ENCODE peak calls at places on chromosome 5, in four cellular contexts. D, R, Y and B are unnamed samples.

GRCh38 chr5:4158750-4159447 is 563.3 kb downstream of the IRX1 start:
- DNase-seq in D (no peak), Y (no peak), R (no peak), B (no peak)

GRCh38 chr5:40446910-40447309 is 232.8 kb upstream of the PTGER4 start:
- DNase-seq in D (no peak), Y (no peak), R (peak), B (no peak)

GRCh38 chr5:120531215-120531614 is 67.1 kb downstream of the PRR16 start:
- DNase-seq in D (no peak), R (no peak), Y (no peak), B (no peak)

GRCh38 chr5:73365301-73365853 is 83.2 kb downstream of the FOXD1 start:
- DNase-seq in D (no peak), Y (no peak), R (peak), B (no peak)

GRCh38 chr5:160534125-160534524 is 112.5 kb downstream of the PTTG1 start:
- DNase-seq in R (no peak), Y (no peak), D (no peak), B (no peak)

GRCh38 chr5:134794136-134794535 is 35.6 kb downstream of the DDX46 start:
- DNase-seq in Y (no peak), D (no peak), R (no peak), B (no peak)

GRCh38 chr5:78927657-78928282 is 57.3 kb downstream of the ARSB start:
- DNase-seq in D (no peak), Y (no peak), R (peak), B (no peak)

GRCh38 chr5:74026310-74026709 is 400.3 kb downstream of the ARHGEF28 start:
- DNase-seq in R (no peak), Y (no peak), D (no peak), B (no peak)

GRCh38 chr5:22504411-22504810 is 348.7 kb downstream of the CDH12 start:
- DNase-seq in R (no peak), Y (no peak), D (no peak), B (no peak)

GRCh38 chr5:33992864-33993263 is 8.4 kb upstream of the SLC45A2 start:
- DNase-seq in D (no peak), Y (no peak), R (no peak), B (no peak)

GRCh38 chr5:141604318-141604717 is 14.5 kb downstream of the DIAPH1 start:
- DNase-seq in D (peak), Y (peak), R (peak), B (no peak)

GRCh38 chr5:26894719-26895263 is 143.6 kb downstream of the CDH9 start:
- DNase-seq in D (no peak), Y (no peak), R (no peak), B (no peak)

GRCh38 chr5:64331597-64332277 is 166.1 kb downstream of the RNF180 start:
- DNase-seq in Y (peak), D (no peak), R (no peak), B (no peak)

GRCh38 chr5:1515921-1516571 is 7.7 kb downstream of the LPCAT1 start:
- DNase-seq in Y (no peak), R (peak), D (peak), B (no peak)

GRCh38 chr5:157608972-157609565 is 33.5 kb upstream of the ADAM19 start:
- DNase-seq in R (no peak), Y (no peak), D (no peak), B (no peak)

GRCh38 chr5:168471785-168472184 is 14.5 kb upstream of the RARS1 start:
- DNase-seq in R (no peak), Y (no peak), D (no peak), B (no peak)

GRCh38 chr5:137718611-137719010 is 17.3 kb downstream of the KLHL3 start:
- DNase-seq in D (no peak), Y (no peak), R (no peak), B (no peak)

GRCh38 chr5:137727623-137728022 is 8.3 kb downstream of the KLHL3 start:
- DNase-seq in D (no peak), R (no peak), Y (no peak), B (no peak)

GRCh38 chr5:137728048-137728447 is 7.8 kb downstream of the KLHL3 start:
- DNase-seq in Y (no peak), R (no peak), D (no peak), B (no peak)

GRCh38 chr5:137724251-137724650 is 11.6 kb downstream of the KLHL3 start:
- DNase-seq in D (no peak), Y (no peak), R (no peak), B (no peak)
- TF ChIP-seq CTCF in D (no peak), Y (no peak), R (no peak), B (no peak)

GRCh38 chr5:118952992-118953651 is 35.2 kb downstream of the DTWD2 start:
- DNase-seq in Y (no peak), R (no peak), D (no peak), B (no peak)

GRCh38 chr5:118960557-118960956 is 27.8 kb downstream of the DTWD2 start:
- DNase-seq in D (no peak), Y (no peak), R (no peak), B (no peak)

GRCh38 chr5:118953652-118954005 is 34.7 kb downstream of the DTWD2 start:
- DNase-seq in D (no peak), Y (no peak), R (no peak), B (no peak)

DNA sequence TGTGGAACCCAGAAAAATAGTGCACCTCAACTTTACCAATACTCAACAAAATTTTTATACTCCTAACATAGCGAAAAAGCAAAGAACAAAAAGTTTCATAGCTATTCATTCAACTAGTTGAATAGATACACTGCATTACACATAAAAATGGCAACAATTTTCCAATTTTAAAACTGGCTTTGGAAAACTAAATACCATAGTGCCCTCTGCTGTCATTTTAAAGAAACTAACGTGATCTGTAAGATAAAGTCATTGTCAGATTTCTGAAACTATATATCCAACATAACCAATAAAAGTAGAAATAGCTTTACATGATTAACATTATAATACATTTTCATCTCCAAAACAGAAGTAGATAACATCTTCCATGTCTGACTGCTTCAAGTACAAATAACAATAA is 31.6 kb downstream of the DTWD2 start:
- DNase-seq in D (no peak), Y (no peak), R (peak), B (no peak)
- TF ChIP-seq CTCF in D (no peak), Y (no peak), R (peak), B (no peak)

DNA sequence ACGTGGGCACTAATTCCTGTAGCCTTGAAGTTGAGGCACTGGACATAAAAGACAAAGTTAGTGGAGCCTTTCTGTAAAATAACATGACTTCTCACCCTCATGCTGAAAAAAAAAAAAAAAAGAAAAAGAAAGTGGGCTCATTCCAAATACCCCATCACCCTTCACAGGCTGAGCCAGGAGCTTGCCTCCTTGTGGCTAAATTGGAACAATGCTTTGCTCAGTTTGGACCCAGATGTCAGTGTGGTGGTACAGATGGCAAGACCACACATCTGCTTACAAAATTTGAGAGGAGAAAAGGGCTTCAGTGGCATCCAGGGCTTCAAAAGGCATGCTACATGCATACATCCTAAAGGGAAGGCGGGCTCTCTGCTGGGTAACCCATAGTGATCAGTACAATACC is 342.8 kb downstream of the EBF1 start:
- DNase-seq in D (no peak), R (no peak), Y (no peak), B (no peak)
- TF ChIP-seq CTCF in D (no peak), R (no peak), Y (no peak), B (no peak)

DNA sequence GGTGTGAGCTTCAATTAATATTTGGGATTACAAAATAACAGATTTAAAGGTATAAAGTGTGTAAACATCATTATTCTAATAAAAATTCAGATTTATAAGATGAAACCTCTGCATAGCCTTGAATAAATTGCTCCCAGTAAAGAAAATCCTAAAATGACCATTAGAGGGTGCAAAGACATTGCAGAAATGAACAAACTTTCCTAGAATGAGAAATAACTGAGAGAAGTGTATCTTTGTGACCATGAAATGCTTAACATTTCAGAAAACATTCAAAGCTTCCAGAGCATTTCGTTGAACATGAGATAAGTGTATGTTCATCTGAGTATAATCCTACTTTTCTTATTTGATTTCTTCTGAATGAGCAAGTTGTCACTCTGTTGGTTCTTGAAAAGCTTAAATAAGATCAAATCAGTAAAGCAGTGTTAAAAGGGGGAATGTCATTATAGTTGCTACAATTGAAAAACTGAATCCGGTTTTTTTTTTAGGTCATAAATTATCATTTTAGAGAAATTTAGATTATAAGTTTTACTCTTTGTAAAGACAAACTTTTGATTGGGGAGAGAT is 24.7 kb upstream of the NUDT12 start:
- DNase-seq in D (no peak), R (peak), Y (no peak), B (peak)
- TF ChIP-seq CTCF in D (no peak), R (peak), Y (no peak), B (no peak)

GRCh38 chr5:71782393-71782770 is 63.3 kb downstream of the CARTPT start:
- DNase-seq in D (peak), R (no peak), Y (no peak), B (no peak)

GRCh38 chr5:71780597-71780996 is 61.5 kb downstream of the CARTPT start:
- DNase-seq in R (no peak), Y (no peak), D (no peak), B (no peak)

GRCh38 chr5:71783891-71784290 is 64.8 kb downstream of the CARTPT start:
- DNase-seq in Y (no peak), R (no peak), D (no peak), B (no peak)

GRCh38 chr5:71782771-71783770 is 64.0 kb downstream of the CARTPT start:
- DNase-seq in Y (peak), R (peak), D (peak), B (peak)

GRCh38 chr5:71778678-71779276 is 59.7 kb downstream of the CARTPT start:
- DNase-seq in Y (no peak), R (peak), D (peak), B (no peak)
- TF ChIP-seq CTCF in Y (peak), R (peak), D (no peak), B (peak)

DNA sequence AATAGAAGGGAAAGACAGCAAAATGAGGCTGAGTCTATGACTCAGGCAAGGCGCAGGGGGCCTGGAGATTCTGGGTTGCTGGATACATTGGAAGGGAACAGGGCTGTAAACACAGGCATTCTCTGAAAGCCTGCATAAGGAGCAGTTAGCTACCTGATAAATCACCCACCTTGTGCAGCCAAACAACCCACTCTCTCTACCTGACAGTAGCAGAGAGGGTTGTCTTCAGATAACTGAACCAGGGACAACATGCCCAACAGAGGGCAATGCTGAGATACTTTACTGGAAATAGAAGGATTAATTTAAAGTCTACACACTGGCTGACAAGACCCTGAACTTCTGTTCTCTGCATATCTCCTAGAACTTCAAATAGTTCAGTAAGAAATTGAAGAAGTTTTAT is 161.6 kb downstream of the KCTD16 start:
- DNase-seq in D (no peak), Y (no peak), R (peak), B (no peak)
- TF ChIP-seq CTCF in D (no peak), Y (no peak), R (no peak), B (no peak)

GRCh38 chr5:150700298-150700599 is 613 bp downstream of the RBM22 start:
- DNase-seq in Y (peak), D (no peak), R (peak), B (no peak)

GRCh38 chr5:150703767-150704166 is 2.9 kb upstream of the RBM22 start:
- DNase-seq in D (no peak), Y (no peak), R (no peak), B (no peak)

DNA sequence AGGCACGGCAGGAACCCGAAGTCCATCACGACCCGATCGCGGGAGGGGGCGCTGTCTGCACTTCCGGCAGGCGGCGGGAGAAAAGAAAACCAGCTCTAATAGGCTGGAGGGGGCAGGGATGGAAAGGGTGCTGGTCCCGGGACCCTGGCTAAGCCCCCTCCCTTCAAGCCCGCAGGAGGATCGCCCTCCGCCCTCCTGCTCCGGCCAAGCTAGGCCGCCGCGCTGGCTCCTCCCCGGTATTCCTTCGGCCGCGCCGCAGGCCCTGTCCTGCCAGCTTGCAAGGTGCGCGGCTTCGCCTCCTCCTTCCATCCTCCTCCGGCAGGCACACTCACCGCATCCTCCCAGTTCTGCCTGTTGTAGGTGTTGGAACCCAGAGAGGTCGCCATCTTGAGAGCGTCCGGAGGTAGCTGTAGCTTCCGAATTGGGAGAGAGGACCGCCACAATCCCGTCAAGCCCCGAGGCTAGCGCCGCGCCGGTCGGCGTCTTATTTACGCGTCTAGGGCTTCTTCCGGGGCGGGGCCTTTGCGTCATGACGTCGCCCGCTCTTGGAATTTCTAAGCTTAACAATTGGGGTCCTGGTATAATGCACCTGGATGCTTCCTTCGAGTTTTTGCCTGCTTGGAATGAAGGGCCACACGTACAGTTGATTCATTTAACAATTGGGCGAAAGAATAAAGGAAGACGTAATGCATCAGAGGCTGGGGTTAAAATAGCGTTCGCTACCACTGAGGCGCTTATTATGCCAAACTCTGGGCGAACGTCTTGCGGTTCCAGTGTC is at the start of gene RBM22:
- DNase-seq in R (peak), D (peak), Y (peak), B (peak)
- TF ChIP-seq CTCF in R (peak), D (peak), Y (peak), B (peak)

DNA sequence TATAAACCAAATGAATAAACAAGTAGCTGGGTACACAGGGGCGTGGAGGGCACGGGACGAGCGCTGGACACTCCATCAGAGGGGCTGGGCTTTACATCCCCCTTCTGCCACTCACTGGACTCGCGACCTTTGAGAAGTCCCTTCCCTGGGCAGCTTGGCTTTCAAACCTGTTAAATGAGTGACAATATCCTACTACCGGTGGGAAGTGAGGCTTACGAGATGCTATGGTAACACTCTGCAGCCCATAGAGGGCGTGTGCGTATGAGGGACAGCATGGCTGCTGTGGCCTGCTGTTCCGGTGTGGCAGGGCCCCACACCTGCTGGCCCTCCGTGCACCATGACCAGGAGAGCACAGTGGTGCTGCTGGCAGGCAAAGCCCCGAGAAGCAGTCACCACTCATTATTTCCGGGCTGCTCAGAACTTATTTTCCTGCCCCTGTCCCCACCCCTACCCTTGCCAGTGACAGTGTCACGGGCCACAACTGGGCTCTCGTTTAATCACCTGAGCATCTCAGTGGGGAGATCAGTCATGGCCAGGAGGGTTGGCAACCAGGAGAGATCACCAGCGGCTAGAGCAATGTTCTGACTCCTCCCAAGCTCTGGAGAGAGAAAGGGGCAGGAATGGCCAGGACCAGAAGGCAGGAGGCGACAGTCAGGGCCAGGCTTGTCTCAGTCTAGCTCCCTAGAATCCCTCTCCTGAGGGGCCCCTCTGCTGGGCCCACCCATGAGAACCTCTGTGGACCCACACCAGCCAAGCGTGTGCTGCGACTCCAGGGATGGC is 10.5 kb downstream of the CLTB start:
- DNase-seq in D (peak), Y (no peak), R (peak), B (no peak)
- TF ChIP-seq CTCF in D (peak), Y (no peak), R (peak), B (no peak)

GRCh38 chr5:164255598-164256213 is 750.3 kb downstream of the MAT2B start:
- DNase-seq in Y (no peak), R (no peak), D (no peak), B (no peak)
- TF ChIP-seq CTCF in Y (no peak), R (no peak), D (no peak), B (no peak)

GRCh38 chr5:135834639-135835529 is at the start of gene SLC25A48:
- DNase-seq in Y (no peak), R (peak), D (peak), B (peak)
- TF ChIP-seq CTCF in Y (peak), R (peak), D (no peak), B (peak)